ENCODE peak calls at places on chromosomes 11 and 22, in nine cellular contexts. M, H, Q, E, J, O, W, S and L are unnamed samples.

GRCh38 chr11:9150501-9150900 is 59.1 kb upstream of the SCUBE2 start:
- DNase-seq in H (no peak), O (no peak), Q (no peak), J (no peak), M (peak), W (no peak), S (no peak), E (no peak), L (no peak)

GRCh38 chr11:13336246-13336873 is 58.8 kb downstream of the BMAL1 start:
- DNase-seq in H (peak), Q (no peak), J (peak), O (no peak), M (no peak), S (peak), W (no peak), E (no peak), L (no peak)

GRCh38 chr11:69009441-69010211 is 3.4 kb downstream of the MRGPRF start:
- DNase-seq in J (no peak), O (peak), M (no peak), W (no peak), Q (no peak), E (peak), S (no peak), H (no peak), L (peak)

GRCh38 chr11:94928146-94928995 is 45.0 kb downstream of the CWC15 start:
- DNase-seq in H (no peak), O (no peak), S (no peak), Q (no peak), W (no peak), E (no peak), J (no peak), M (no peak), L (no peak)

GRCh38 chr22:49995059-49995412 is 17.5 kb downstream of the IL17REL start:
- DNase-seq in E (no peak), J (no peak), H (no peak), M (no peak), Q (no peak), O (peak), S (no peak), W (no peak), L (no peak)

GRCh38 chr11:124602751-124603150 is 8.5 kb upstream of the PANX3 start:
- DNase-seq in S (no peak), H (no peak), E (no peak), Q (no peak), W (no peak), M (no peak), J (no peak), O (no peak), L (no peak)

GRCh38 chr11:101127699-101128570 is 1.7 kb downstream of the PGR start:
- DNase-seq in W (peak), M (peak), S (peak), J (peak), H (peak), E (peak), O (peak), Q (peak), L (peak)

GRCh38 chr11:117658809-117659208 is 138.2 kb downstream of the DSCAML1 start:
- DNase-seq in W (no peak), O (no peak), M (no peak), Q (no peak), J (no peak), E (no peak), S (no peak), H (no peak), L (no peak)

GRCh38 chr11:6995703-6996102 is 24.4 kb downstream of the ZNF214 start:
- DNase-seq in E (no peak), W (no peak), O (no peak), H (no peak), Q (no peak), M (no peak), J (no peak), S (no peak), L (no peak)

GRCh38 chr11:117734596-117734995 is 62.4 kb downstream of the DSCAML1 start:
- DNase-seq in J (no peak), O (no peak), W (no peak), E (peak), H (no peak), M (no peak), Q (no peak), S (no peak), L (no peak)

GRCh38 chr11:28106351-28107043 is 1.5 kb downstream of the KIF18A start:
- DNase-seq in E (peak), Q (no peak), W (no peak), H (peak), S (no peak), O (no peak), M (no peak), J (no peak), L (no peak)

GRCh38 chr11:65560555-65561418 is 2.6 kb upstream of the LTBP3 start:
- DNase-seq in S (peak), W (no peak), O (no peak), J (peak), Q (peak), H (no peak), E (no peak), M (peak), L (peak)

GRCh38 chr11:111978028-111978771 is 41.1 kb downstream of the DIXDC1 start:
- DNase-seq in O (no peak), J (peak), H (peak), W (no peak), E (no peak), S (peak), Q (peak), M (peak), L (peak)

GRCh38 chr11:35166369-35167360 is 27.7 kb downstream of the CD44 start:
- DNase-seq in J (peak), Q (no peak), H (no peak), E (peak), W (no peak), S (peak), M (no peak), O (no peak), L (no peak)

GRCh38 chr11:35163707-35164496 is 24.9 kb downstream of the CD44 start:
- DNase-seq in Q (no peak), O (no peak), W (peak), E (no peak), H (no peak), J (no peak), M (no peak), S (no peak), L (no peak)

GRCh38 chr11:35167451-35167954 is 28.5 kb downstream of the CD44 start:
- DNase-seq in M (no peak), Q (peak), H (no peak), O (no peak), W (no peak), J (peak), S (no peak), E (no peak), L (no peak)

GRCh38 chr11:35163209-35163608 is 24.2 kb downstream of the CD44 start:
- DNase-seq in W (no peak), S (no peak), H (no peak), Q (no peak), J (no peak), E (no peak), M (no peak), O (no peak), L (no peak)

DNA sequence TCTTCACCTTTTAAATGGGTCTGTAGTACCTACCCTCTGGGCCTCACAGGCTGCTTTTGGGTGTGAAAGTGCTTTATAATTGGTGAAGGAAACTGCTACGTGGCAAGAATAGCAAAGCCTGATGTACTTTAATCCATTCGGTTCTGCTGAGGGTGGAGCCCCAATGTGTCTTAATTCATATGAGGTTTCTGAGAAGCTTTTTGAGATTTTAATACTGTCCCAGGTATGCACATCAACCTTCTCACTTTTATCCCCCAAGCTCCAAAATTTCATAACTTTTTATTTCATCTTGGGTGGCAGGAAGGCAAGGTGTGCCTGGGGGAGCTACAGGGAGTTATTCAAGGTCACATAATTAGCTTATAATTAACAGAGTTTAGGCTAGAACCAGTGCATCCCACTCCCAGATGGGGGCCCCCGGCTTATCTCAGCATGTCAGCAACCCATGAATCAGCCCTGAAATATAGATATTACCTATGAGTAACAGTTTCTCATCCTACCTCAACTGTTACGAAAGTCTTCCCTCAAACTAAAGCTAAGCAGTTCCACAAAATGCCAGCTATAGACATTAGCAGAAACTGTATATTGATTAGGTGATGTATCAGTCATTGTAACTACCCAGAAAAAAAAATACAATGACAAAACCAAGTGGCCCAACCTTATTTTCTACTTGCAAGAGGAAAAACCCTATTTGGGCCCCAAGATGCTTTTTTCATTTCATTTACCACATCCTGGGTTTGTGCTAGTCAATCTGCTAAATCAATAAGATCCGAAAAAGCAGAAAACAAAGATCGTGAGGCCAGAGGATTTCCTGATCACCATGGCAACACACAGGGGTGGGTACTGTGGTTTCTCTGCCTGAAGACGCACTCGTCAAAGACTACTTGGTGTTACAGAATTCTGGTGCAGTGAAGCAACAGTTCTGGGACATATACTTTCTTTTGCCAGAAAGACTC is 26.7 kb downstream of the CD44 start:
- DNase-seq in O (no peak), S (no peak), E (peak), J (peak), Q (no peak), W (no peak), M (no peak), H (no peak), L (no peak)
- TF ChIP-seq POLR2A in O (no peak), S (no peak), E (no peak), J (no peak), Q (no peak), W (no peak), M (no peak), H (no peak), L (no peak)

GRCh38 chr22:41920271-41920976 is 5.5 kb upstream of the SHISA8 start:
- DNase-seq in W (no peak), O (no peak), Q (no peak), S (no peak), M (no peak), J (no peak), H (no peak), E (peak), L (no peak)

GRCh38 chr22:41925783-41926460 is 684 bp downstream of the TNFRSF13C start:
- DNase-seq in H (peak), W (peak), S (peak), Q (no peak), J (peak), O (peak), M (peak), E (peak), L (no peak)

GRCh38 chr22:41922336-41922735 is 4.3 kb downstream of the TNFRSF13C start:
- DNase-seq in J (no peak), O (no peak), H (no peak), Q (no peak), S (no peak), E (peak), M (no peak), W (no peak), L (no peak)

GRCh38 chr22:41922940-41923594 is 3.5 kb downstream of the TNFRSF13C start:
- DNase-seq in H (no peak), S (no peak), J (no peak), W (no peak), E (no peak), O (no peak), Q (no peak), M (no peak), L (no peak)

GRCh38 chr22:41923595-41924276 is 2.9 kb downstream of the TNFRSF13C start:
- DNase-seq in E (no peak), O (no peak), Q (no peak), J (no peak), W (no peak), S (no peak), H (no peak), M (no peak), L (no peak)
- TF ChIP-seq POLR2A in E (no peak), O (no peak), Q (no peak), J (no peak), W (no peak), S (no peak), H (no peak), M (no peak), L (no peak)

DNA sequence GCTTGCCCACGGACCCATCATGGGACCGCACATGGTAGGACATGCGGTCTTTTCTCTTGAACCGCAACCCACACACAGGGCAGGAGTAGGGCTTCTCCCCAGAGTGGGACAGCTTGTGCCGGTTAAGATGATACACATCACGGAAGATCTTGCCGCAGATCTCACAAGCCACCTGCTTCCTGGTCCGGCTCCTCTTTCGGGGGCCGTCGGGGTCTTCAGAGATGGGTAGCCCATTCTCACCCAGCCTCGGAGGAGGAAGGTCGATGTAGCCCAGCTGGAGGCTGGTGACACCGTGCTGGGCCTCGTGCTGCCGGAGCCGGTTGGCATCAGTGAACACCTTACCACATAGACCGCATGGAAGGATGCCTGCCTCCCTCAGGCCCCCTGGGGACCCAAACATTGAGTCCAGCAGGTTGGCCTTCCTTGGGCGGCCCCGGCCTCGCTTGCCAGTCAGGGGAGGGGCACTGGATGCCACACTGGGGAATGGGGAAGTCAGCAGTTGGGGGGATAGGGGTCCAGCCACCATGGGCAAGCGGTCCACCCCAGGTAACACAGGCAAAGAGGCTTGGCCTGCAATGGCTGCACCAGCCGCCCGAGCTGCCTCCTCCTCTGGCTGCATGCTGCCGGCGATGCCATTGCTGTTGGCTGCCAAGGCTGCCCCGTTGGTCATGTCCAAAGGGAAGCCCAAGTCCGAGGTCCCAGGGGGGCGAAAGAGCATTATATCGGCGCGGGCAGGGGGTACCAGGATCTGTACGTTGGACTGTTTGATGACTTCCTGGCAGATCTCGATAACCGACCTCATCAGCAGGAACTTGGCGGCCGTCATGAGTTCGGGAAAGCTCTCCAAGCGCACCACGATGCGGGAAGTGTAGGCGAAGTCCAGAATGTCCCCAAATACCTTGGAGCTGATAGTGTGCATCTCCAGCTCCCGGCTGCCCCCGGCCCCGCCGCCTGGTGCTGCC is 1.5 kb downstream of the PATZ1 start:
- DNase-seq in H (peak), S (peak), Q (peak), W (no peak), E (peak), J (peak), O (peak), M (peak), L (peak)
- TF ChIP-seq POLR2A in H (no peak), S (no peak), Q (no peak), W (no peak), E (no peak), J (no peak), O (no peak), M (no peak), L (no peak)

GRCh38 chr22:31943206-31943975 is 944 bp upstream of the YWHAH start:
- DNase-seq in M (no peak), H (no peak), S (no peak), O (no peak), J (no peak), E (peak), W (no peak), Q (no peak), L (peak)

GRCh38 chr22:31945478-31945815 is 1.1 kb downstream of the YWHAH start:
- DNase-seq in E (no peak), S (no peak), H (no peak), W (no peak), J (no peak), M (no peak), Q (no peak), O (no peak), L (no peak)

GRCh38 chr22:31943976-31944699 is at the start of gene YWHAH:
- DNase-seq in S (peak), Q (peak), H (peak), E (peak), O (peak), W (peak), J (peak), M (peak), L (peak)

GRCh38 chr22:31945971-31946680 is 1.8 kb downstream of the YWHAH start:
- DNase-seq in H (no peak), J (no peak), M (no peak), E (peak), O (no peak), S (no peak), W (no peak), Q (no peak), L (no peak)

GRCh38 chr22:31944700-31945477 is 554 bp downstream of the YWHAH start:
- DNase-seq in E (peak), M (peak), S (peak), O (peak), W (peak), Q (peak), H (peak), J (peak), L (peak)
- TF ChIP-seq POLR2A in E (no peak), M (peak), S (no peak), O (no peak), W (no peak), Q (no peak), H (peak), J (no peak), L (no peak)